ENCODE peak calls at places on chromosome 17, in six cellular contexts. F is A549; B is cardiac muscle cell; W is mesendoderm; X is ovary; M is CD4-positive, alpha-beta memory T cell. J is an unnamed sample. For H3K4me1, the result is how much of the 10 kb centered on the place peaks cover.

GRCh38 chr17:66373944-66374817 is 71.8 kb downstream of the PRKCA start:
- DNase-seq in F (no peak), B (peak), W (peak), X (no peak), M (peak), J (no peak)

GRCh38 chr17:353213-353837 is 718 bp upstream of the RPH3AL start:
- DNase-seq in F (peak), B (no peak), W (no peak), X (no peak), M (no peak), J (no peak)

GRCh38 chr17:20228860-20229259 is 219.7 kb downstream of the SPECC1 start:
- DNase-seq in F (no peak), B (no peak), W (no peak), X (no peak), M (no peak), J (no peak)

GRCh38 chr17:81429353-81429774 is 34.1 kb downstream of the BAHCC1 start:
- DNase-seq in F (peak), B (no peak), W (no peak), X (peak), M (no peak), J (no peak)

GRCh38 chr17:556431-556995 is 158.1 kb downstream of the VPS53 start:
- DNase-seq in F (no peak), B (no peak), W (no peak), X (no peak), M (no peak), J (no peak)

GRCh38 chr17:42363767-42364585 is 24.3 kb downstream of the STAT3 start:
- DNase-seq in F (no peak), B (no peak), W (no peak), X (no peak), M (no peak), J (no peak)

GRCh38 chr17:75108193-75108592 is 1.6 kb upstream of the ARMC7 start:
- DNase-seq in F (no peak), B (no peak), W (no peak), X (no peak), M (no peak), J (no peak)

GRCh38 chr17:15341385-15341849 is at the start of gene TEKT3:
- DNase-seq in F (peak), B (peak), W (peak), X (peak), M (no peak), J (no peak)

GRCh38 chr17:16215002-16215272 is 397 bp downstream of the NCOR1 start:
- DNase-seq in F (peak), B (peak), W (peak), X (no peak), M (no peak), J (no peak)

GRCh38 chr17:21502301-21502700 is 126.1 kb downstream of the KCNJ12 start:
- DNase-seq in F (no peak), B (no peak), W (no peak), X (no peak), M (no peak), J (no peak)

GRCh38 chr17:35127751-35128514 is 6.5 kb downstream of the FNDC8 start:
- DNase-seq in F (no peak), B (no peak), W (no peak), X (no peak), M (no peak), J (no peak)

GRCh38 chr17:32701860-32702259 is 175.1 kb downstream of the MYO1D start:
- DNase-seq in F (no peak), B (no peak), W (no peak), X (no peak), M (no peak), J (no peak)

GRCh38 chr17:16378631-16379282 is 2.1 kb upstream of the UBB start:
- DNase-seq in F (peak), B (no peak), W (no peak), X (no peak), M (no peak), J (no peak)

GRCh38 chr17:69643686-69644085 is 229.2 kb downstream of the MAP2K6 start:
- DNase-seq in F (no peak), B (no peak), W (no peak), X (no peak), M (no peak), J (no peak)

GRCh38 chr17:81579298-81579697 is 27.1 kb upstream of the FAAP100 start:
- DNase-seq in F (no peak), B (no peak), W (no peak), X (no peak), M (no peak), J (no peak)

GRCh38 chr17:47913050-47913449 is 17.0 kb downstream of the SP2 start:
- DNase-seq in F (no peak), B (no peak), W (no peak), X (no peak), M (no peak), J (no peak)

GRCh38 chr17:71423871-71424546 is 696.8 kb upstream of the SOX9 start:
- DNase-seq in F (no peak), B (no peak), W (peak), X (no peak), M (no peak), J (no peak)

GRCh38 chr17:30597776-30598288 is 120.6 kb downstream of the GOSR1 start:
- DNase-seq in F (no peak), B (no peak), W (no peak), X (no peak), M (no peak), J (no peak)

GRCh38 chr17:62650587-62650986 is 23.1 kb downstream of the MRC2 start:
- DNase-seq in F (no peak), B (no peak), W (no peak), X (no peak), M (no peak), J (no peak)

GRCh38 chr17:37361543-37361942 is 14.2 kb upstream of the C17orf78 start:
- DNase-seq in F (no peak), B (no peak), W (no peak), X (no peak), M (no peak), J (no peak)

GRCh38 chr17:32496348-32497078 is 9.7 kb downstream of the CDK5R1 start:
- DNase-seq in F (no peak), B (peak), W (no peak), X (no peak), M (no peak), J (no peak)

GRCh38 chr17:2363318-2363717 is 26.0 kb downstream of the SGSM2 start:
- DNase-seq in F (no peak), B (no peak), W (no peak), X (no peak), M (no peak), J (no peak)

GRCh38 chr17:33291248-33292183 is 1.6 kb downstream of the ASIC2 start:
- DNase-seq in F (peak), B (peak), W (peak), X (no peak), M (no peak), J (no peak)

GRCh38 chr17:57273471-57273870 is 17.1 kb downstream of the MSI2 start:
- DNase-seq in F (no peak), B (no peak), W (no peak), X (no peak), M (no peak), J (no peak)

GRCh38 chr17:79987187-79987889 is 48.3 kb downstream of the TBC1D16 start:
- DNase-seq in F (no peak), B (no peak), W (peak), X (no peak), M (no peak), J (no peak)

GRCh38 chr17:60167095-60167741 is 17.4 kb downstream of the CA4 start:
- DNase-seq in F (no peak), B (no peak), W (no peak), X (no peak), M (no peak), J (no peak)

GRCh38 chr17:77529328-77529650 is 388.5 kb downstream of the SEC14L1 start:
- DNase-seq in F (no peak), B (no peak), W (no peak), X (no peak), M (no peak), J (no peak)

GRCh38 chr17:1966274-1967086 is 58.7 kb downstream of the RTN4RL1 start:
- DNase-seq in F (no peak), B (no peak), W (no peak), X (no peak), M (no peak), J (peak)

GRCh38 chr17:67491678-67492019 is 114.6 kb downstream of the PITPNC1 start:
- DNase-seq in F (no peak), B (no peak), W (no peak), X (no peak), M (no peak), J (no peak)

GRCh38 chr17:67489273-67489672 is 112.2 kb downstream of the PITPNC1 start:
- DNase-seq in F (no peak), B (no peak), W (no peak), X (no peak), M (no peak), J (no peak)

GRCh38 chr17:67488768-67489167 is 111.7 kb downstream of the PITPNC1 start:
- DNase-seq in F (no peak), B (no peak), W (no peak), X (no peak), M (no peak), J (no peak)

GRCh38 chr17:67491009-67491677 is 114.1 kb downstream of the PITPNC1 start:
- DNase-seq in F (peak), B (no peak), W (no peak), X (peak), M (no peak), J (peak)

DNA sequence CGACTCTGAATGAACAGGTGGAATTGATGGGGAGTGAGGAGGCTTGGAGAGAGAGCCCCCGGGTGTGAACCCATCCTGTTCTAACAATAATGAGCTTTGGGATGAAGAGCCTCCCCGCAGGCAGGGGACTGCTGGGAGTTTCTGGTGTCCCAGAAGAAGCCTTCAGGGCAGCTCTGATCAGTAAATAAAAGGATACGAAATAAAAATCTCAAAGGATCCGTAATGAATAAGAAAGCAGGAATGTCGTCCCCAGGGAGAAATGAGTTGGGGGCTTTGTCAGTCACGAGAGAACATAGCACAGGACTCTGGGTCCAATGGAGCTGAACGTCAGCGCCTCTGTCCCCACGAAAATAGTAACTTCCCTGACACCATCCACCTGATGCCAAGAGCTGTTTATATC is 113.4 kb downstream of the PITPNC1 start:
- DNase-seq in F (no peak), B (no peak), W (no peak), X (no peak), M (no peak), J (peak)
- H3K4me3 ChIP-seq in F (peak), B (no peak), W (no peak), X (no peak), M (no peak), J (no peak)

GRCh38 chr17:39632153-39632941 is 4.6 kb upstream of the STARD3 start:
- DNase-seq in F (no peak), B (no peak), W (no peak), X (no peak), M (no peak), J (no peak)

GRCh38 chr17:39634384-39634871 is 2.5 kb upstream of the STARD3 start:
- DNase-seq in F (peak), B (peak), W (peak), X (no peak), M (peak), J (peak)

GRCh38 chr17:39635614-39636176 is 1.2 kb upstream of the STARD3 start:
- DNase-seq in F (no peak), B (no peak), W (peak), X (no peak), M (no peak), J (no peak)

GRCh38 chr17:39631403-39631802 is 4.7 kb downstream of the PPP1R1B start:
- DNase-seq in F (no peak), B (no peak), W (peak), X (no peak), M (no peak), J (no peak)

GRCh38 chr17:39633570-39634183 is 3.3 kb upstream of the STARD3 start:
- DNase-seq in F (no peak), B (no peak), W (no peak), X (no peak), M (no peak), J (no peak)
- H3K4me1 ChIP-seq in F (under half), B (under half), W (under half), X (under half), M (under half), J (under half)

GRCh38 chr17:73261617-73261951 is at the start of gene CPSF4L:
- DNase-seq in F (no peak), B (no peak), W (no peak), X (no peak), M (no peak), J (no peak)
- H3K4me3 ChIP-seq in F (no peak), B (no peak), W (no peak), X (no peak), M (no peak), J (no peak)

GRCh38 chr17:10062757-10063385 is 135.5 kb downstream of the GAS7 start:
- DNase-seq in F (no peak), B (no peak), W (no peak), X (no peak), M (no peak), J (no peak)
- H3K4me1 ChIP-seq in F (under half), B (under half), W (under half), X (under half), M (under half), J (under half)

DNA sequence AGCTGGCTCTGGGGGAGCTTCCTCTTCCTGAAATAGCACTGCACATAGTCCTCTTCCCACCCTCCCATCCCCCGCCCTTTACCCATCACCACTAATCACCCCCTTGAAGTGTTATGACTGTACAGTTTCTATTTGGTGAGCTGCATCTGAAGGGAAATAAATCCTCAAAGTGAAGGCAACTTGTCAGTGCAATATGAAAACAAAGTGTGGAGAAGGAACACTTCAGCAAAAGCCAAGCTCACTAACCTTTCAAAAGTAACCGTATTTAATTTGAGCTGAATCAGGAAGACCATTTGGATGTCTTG is 44.0 kb upstream of the CA10 start:
- DNase-seq in F (no peak), B (no peak), W (no peak), X (no peak), M (no peak), J (no peak)
- H3K4me3 ChIP-seq in F (no peak), B (no peak), W (no peak), X (no peak), M (no peak), J (no peak)

DNA sequence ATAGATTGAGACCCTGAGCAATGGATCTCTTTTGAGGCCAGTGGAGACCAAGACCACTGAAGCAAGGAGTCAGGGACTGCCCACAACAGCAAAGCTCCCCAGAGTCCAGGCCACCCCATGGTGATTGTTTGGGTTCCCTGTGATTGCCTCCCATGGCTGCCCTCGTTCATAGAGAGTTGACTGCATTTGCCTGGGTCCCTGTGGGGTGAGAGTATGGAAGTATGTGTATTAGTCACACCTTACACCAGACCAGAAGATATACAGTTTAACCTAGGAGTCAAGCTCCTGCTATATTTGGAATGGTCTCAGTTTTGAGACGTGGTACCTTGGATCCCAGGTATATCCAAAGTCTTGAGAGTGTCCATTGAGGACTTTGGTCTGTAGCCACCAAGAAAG is 20.2 kb downstream of the HLF start:
- DNase-seq in F (no peak), B (no peak), W (no peak), X (no peak), M (no peak), J (no peak)
- H3K4me1 ChIP-seq in F (under half), B (under half), W (under half), X (under half), M (under half), J (under half)

DNA sequence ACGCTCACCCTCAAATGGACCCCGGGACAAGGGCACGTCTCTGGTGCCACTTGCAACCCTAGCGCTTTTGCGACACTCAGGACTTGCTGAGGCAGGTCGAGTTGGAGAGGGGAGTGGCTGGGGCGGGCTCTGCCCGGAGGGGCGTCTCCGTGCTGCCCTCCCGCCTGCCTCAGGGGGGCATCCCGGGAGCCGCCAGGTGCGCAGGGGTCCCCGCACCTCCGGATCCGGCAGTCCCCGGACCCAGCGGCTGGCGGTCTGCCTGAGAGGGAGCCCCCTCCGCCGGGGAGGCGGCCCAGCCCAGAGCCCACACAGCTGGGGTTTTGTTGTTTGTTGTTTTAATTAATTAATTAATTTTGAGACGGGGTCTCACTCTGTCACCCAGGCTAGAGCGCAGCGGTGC is at the start of gene SLC52A1:
- DNase-seq in F (peak), B (no peak), W (no peak), X (no peak), M (no peak), J (no peak)
- H3K4me3 ChIP-seq in F (peak), B (no peak), W (no peak), X (peak), M (no peak), J (no peak)

DNA sequence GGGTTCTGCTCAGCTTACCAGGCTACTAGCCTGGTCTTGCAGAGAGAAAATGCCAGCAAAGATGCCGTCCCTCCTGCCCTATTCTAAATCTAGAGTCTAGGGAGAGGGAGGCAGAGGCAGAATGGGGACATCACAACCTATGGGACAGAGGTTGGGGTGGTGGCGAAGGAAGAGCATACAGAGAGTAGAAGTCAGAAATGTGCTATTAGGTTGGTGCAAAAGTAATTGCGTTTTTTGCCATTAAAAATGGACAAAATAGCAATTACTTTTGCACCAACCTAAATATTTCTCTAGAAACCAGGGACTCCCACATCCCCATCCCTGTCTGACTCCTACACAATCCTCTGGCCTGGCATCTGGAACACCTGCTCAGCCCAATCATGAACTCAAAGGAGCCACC is 127.7 kb downstream of the GAS7 start:
- DNase-seq in F (no peak), B (no peak), W (no peak), X (no peak), M (no peak), J (no peak)
- H3K4me1 ChIP-seq in F (under half), B (under half), W (under half), X (under half), M (under half), J (under half)

DNA sequence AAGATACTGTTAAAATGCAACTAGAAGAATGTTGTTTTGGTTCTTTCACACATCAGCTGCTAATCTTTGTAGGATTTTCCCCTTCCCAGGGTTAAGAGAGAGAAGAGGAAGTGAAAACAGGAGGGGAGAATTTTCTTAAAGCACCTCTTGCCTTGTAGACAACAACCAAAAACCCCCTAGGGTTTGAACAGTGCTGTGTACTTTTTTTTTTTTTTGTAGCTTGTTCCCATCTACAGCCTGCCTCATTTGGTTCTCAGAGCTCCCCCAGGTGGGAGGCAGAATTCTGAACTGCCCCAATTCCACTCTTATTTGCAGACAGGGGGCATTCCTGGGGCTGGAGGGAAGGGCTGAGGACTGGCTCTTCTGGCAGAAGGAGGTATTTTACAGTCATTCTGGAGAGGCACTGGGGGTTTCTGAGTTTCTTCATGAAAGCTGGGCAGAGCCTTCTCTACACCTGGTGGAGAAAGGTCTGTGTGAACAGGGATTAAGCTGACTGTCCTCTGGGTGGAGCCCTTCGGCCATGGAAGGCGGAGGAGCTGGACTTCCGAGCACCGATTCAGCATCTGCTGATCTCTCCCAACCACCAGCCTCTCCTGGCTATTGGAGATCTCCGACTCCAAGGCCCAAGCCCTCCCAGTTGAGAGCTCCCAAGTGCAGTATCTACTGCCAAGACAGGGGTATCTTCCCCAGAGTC is 32.2 kb downstream of the SMARCE1 start:
- DNase-seq in F (peak), B (peak), W (peak), X (peak), M (peak), J (peak)
- H3K4me3 ChIP-seq in F (no peak), B (no peak), W (no peak), X (no peak), M (no peak), J (no peak)